ENCODE peak calls at places on chromosomes 13 and 19, in nine cellular contexts. R, N, P, A, U, Z, W, O and I are unnamed samples.

GRCh38 chr13:24650157-24650556 is 30.1 kb upstream of the ATP12A start:
- DNase-seq in R (no peak), N (no peak), P (no peak), A (peak; percentile 96), U (no peak), Z (no peak), W (no peak), O (no peak), I (no peak)

GRCh38 chr19:2540646-2541454 is 64.9 kb downstream of the GADD45B start:
- DNase-seq in R (no peak), N (no peak), P (peak; percentile 87), A (peak; percentile 100), U (peak; percentile 97), Z (peak; percentile 89), W (peak; percentile 78), O (peak; percentile 99), I (no peak)

GRCh38 chr13:79190932-79191331 is 215.1 kb downstream of the RBM26 start:
- DNase-seq in R (no peak), N (no peak), P (no peak), A (no peak), U (no peak), Z (no peak), W (no peak), O (no peak), I (no peak)

GRCh38 chr19:13070425-13071140 is 32.1 kb downstream of the LYL1 start:
- DNase-seq in R (no peak), N (no peak), P (no peak), A (no peak), U (no peak), Z (no peak), W (no peak), O (no peak), I (no peak)

GRCh38 chr19:48468806-48469055 is 438 bp upstream of the CYTH2 start:
- DNase-seq in R (no peak), N (no peak), P (no peak), A (no peak), U (no peak), Z (no peak), W (no peak), O (no peak), I (no peak)

GRCh38 chr13:111130111-111130508 is 15.0 kb downstream of the ARHGEF7 start:
- DNase-seq in R (no peak), N (no peak), P (no peak), A (no peak), U (no peak), Z (no peak), W (no peak), O (no peak), I (no peak)

GRCh38 chr19:13086341-13086740 is 16.3 kb downstream of the LYL1 start:
- DNase-seq in R (no peak), N (no peak), P (no peak), A (no peak), U (no peak), Z (no peak), W (no peak), O (no peak), I (no peak)

GRCh38 chr13:114087430-114087829 is 45.0 kb downstream of the RASA3 start:
- DNase-seq in R (no peak), N (no peak), P (no peak), A (no peak), U (peak; percentile 73), Z (peak; percentile 20), W (no peak), O (no peak), I (no peak)

GRCh38 chr13:99971576-99972189 is at the start of gene ZIC5:
- DNase-seq in R (no peak), N (no peak), P (peak; percentile 72), A (no peak), U (no peak), Z (no peak), W (no peak), O (no peak), I (no peak)

GRCh38 chr13:74217816-74218215 is 83.6 kb upstream of the KLF12 start:
- DNase-seq in R (no peak), N (no peak), P (no peak), A (peak; percentile 84), U (no peak), Z (no peak), W (no peak), O (no peak), I (no peak)

GRCh38 chr13:33471182-33471581 is 185.6 kb upstream of the STARD13 start:
- DNase-seq in R (no peak), N (no peak), P (no peak), A (no peak), U (no peak), Z (no peak), W (no peak), O (no peak), I (no peak)

GRCh38 chr19:54421521-54421920 is 6.3 kb downstream of the TTYH1 start:
- DNase-seq in R (no peak), N (no peak), P (no peak), A (no peak), U (peak; percentile 36), Z (no peak), W (no peak), O (no peak), I (no peak)

GRCh38 chr13:108508263-108508662 is 121.1 kb upstream of the MYO16 start:
- DNase-seq in R (no peak), N (no peak), P (peak; percentile 10), A (no peak), U (no peak), Z (no peak), W (no peak), O (no peak), I (no peak)

GRCh38 chr13:51666316-51666715 is 82.1 kb downstream of the WDFY2 start:
- DNase-seq in R (no peak), N (no peak), P (no peak), A (no peak), U (no peak), Z (no peak), W (no peak), O (no peak), I (no peak)

GRCh38 chr19:54489341-54489740 is 13.3 kb upstream of the LAIR2 start:
- DNase-seq in R (no peak), N (no peak), P (no peak), A (no peak), U (no peak), Z (no peak), W (no peak), O (no peak), I (no peak)

GRCh38 chr19:39327990-39328705 is 7.5 kb upstream of the LRFN1 start:
- DNase-seq in R (peak; percentile 85), N (no peak), P (peak; percentile 97), A (peak; percentile 60), U (peak; percentile 96), Z (peak; percentile 91), W (peak; percentile 95), O (peak; percentile 70), I (no peak)

GRCh38 chr19:40144151-40144550 is 47.1 kb upstream of the MAP3K10 start:
- DNase-seq in R (no peak), N (no peak), P (no peak), A (no peak), U (no peak), Z (no peak), W (no peak), O (no peak), I (no peak)

GRCh38 chr13:110813646-110814624 is 100.4 kb downstream of the ING1 start:
- DNase-seq in R (no peak), N (no peak), P (no peak), A (no peak), U (peak; percentile 74), Z (no peak), W (no peak), O (no peak), I (no peak)

GRCh38 chr13:54573186-54573585 is 1544.6 kb downstream of the OLFM4 start:
- DNase-seq in R (no peak), N (no peak), P (no peak), A (no peak), U (no peak), Z (no peak), W (no peak), O (no peak), I (no peak)

GRCh38 chr13:73618275-73618865 is 515.8 kb downstream of the KLF12 start:
- DNase-seq in R (no peak), N (no peak), P (peak; percentile 18), A (no peak), U (no peak), Z (peak; percentile 49), W (no peak), O (no peak), I (no peak)

GRCh38 chr13:99080131-99080530 is 102.3 kb upstream of the DOCK9 start:
- DNase-seq in R (no peak), N (no peak), P (no peak), A (no peak), U (no peak), Z (no peak), W (no peak), O (no peak), I (no peak)

GRCh38 chr19:41025871-41026270 is 34.8 kb downstream of the CYP2B6 start:
- DNase-seq in R (no peak), N (no peak), P (no peak), A (no peak), U (no peak), Z (no peak), W (no peak), O (no peak), I (no peak)